ENCODE peak calls at places on chromosomes 3 and 15, in ten cellular contexts. One of them, this sample, is unnamed.

GRCh38 chr3:176183181-176183580 is 1014.1 kb downstream of the TBL1XR1 start:
- DNase-seq in A549: no peak
- DNase-seq in GM13977: no peak
- DNase-seq in left ventricle myocardium superior: no peak
- DNase-seq in stimulated activated naive CD8-positive, alpha-beta T cell treated with anti-CD3 and anti-CD28 coated beads, Interleukin-15, Interleukin-2, amounts not matched to agents 100 U/mL and 50 U/mL, for 24 hours: no peak
- DNase-seq in activated CD8-positive, alpha-beta T cell treated with anti-CD3 and anti-CD28 coated beads, Interleukin-2, amount 10 ng/mL, durations not matched to agents 7 days and 5 days: no peak
- DNase-seq in HCT116: no peak
- DNase-seq in left cardiac atrium: no peak
- DNase-seq in HEK293T: no peak
- DNase-seq in lower lobe of right lung: no peak
- DNase-seq in this sample: no peak

GRCh38 chr3:148943531-148944200 is 47.7 kb upstream of the GYG1 start:
- DNase-seq in GM13977: peak; percentile 79
- DNase-seq in stimulated activated naive CD8-positive, alpha-beta T cell treated with anti-CD3 and anti-CD28 coated beads, Interleukin-15, Interleukin-2, amounts not matched to agents 100 U/mL and 50 U/mL, for 24 hours: no peak
- DNase-seq in left cardiac atrium: no peak
- DNase-seq in lower lobe of right lung: no peak
- DNase-seq in HCT116: peak; percentile 66
- DNase-seq in left ventricle myocardium superior: no peak
- DNase-seq in activated CD8-positive, alpha-beta T cell treated with anti-CD3 and anti-CD28 coated beads, Interleukin-2, amount 10 ng/mL, durations not matched to agents 7 days and 5 days: peak; percentile 33
- DNase-seq in HEK293T: peak; percentile 63
- DNase-seq in A549: peak; percentile 88
- DNase-seq in this sample: peak; percentile 95

GRCh38 chr3:50269977-50270413 is 1.0 kb downstream of the SEMA3B start:
- DNase-seq in lower lobe of right lung: no peak
- DNase-seq in A549: peak; percentile 50
- DNase-seq in activated CD8-positive, alpha-beta T cell treated with anti-CD3 and anti-CD28 coated beads, Interleukin-2, amount 10 ng/mL, durations not matched to agents 7 days and 5 days: no peak
- DNase-seq in GM13977: no peak
- DNase-seq in HEK293T: no peak
- DNase-seq in left cardiac atrium: no peak
- DNase-seq in HCT116: no peak
- DNase-seq in stimulated activated naive CD8-positive, alpha-beta T cell treated with anti-CD3 and anti-CD28 coated beads, Interleukin-15, Interleukin-2, amounts not matched to agents 100 U/mL and 50 U/mL, for 24 hours: no peak
- DNase-seq in left ventricle myocardium superior: no peak
- DNase-seq in this sample: peak; percentile 78

GRCh38 chr3:178295257-178295912 is 240.9 kb upstream of the KCNMB2 start:
- DNase-seq in left cardiac atrium: no peak
- DNase-seq in stimulated activated naive CD8-positive, alpha-beta T cell treated with anti-CD3 and anti-CD28 coated beads, Interleukin-15, Interleukin-2, amounts not matched to agents 100 U/mL and 50 U/mL, for 24 hours: no peak
- DNase-seq in left ventricle myocardium superior: no peak
- DNase-seq in HCT116: no peak
- DNase-seq in HEK293T: no peak
- DNase-seq in activated CD8-positive, alpha-beta T cell treated with anti-CD3 and anti-CD28 coated beads, Interleukin-2, amount 10 ng/mL, durations not matched to agents 7 days and 5 days: no peak
- DNase-seq in lower lobe of right lung: no peak
- DNase-seq in A549: no peak
- DNase-seq in GM13977: no peak
- DNase-seq in this sample: peak; percentile 54

GRCh38 chr15:73239564-73240208 is 129.1 kb downstream of the HCN4 start:
- DNase-seq in activated CD8-positive, alpha-beta T cell treated with anti-CD3 and anti-CD28 coated beads, Interleukin-2, amount 10 ng/mL, durations not matched to agents 7 days and 5 days: no peak
- DNase-seq in left cardiac atrium: no peak
- DNase-seq in HCT116: no peak
- DNase-seq in stimulated activated naive CD8-positive, alpha-beta T cell treated with anti-CD3 and anti-CD28 coated beads, Interleukin-15, Interleukin-2, amounts not matched to agents 100 U/mL and 50 U/mL, for 24 hours: no peak
- DNase-seq in left ventricle myocardium superior: no peak
- DNase-seq in HEK293T: no peak
- DNase-seq in A549: no peak
- DNase-seq in lower lobe of right lung: no peak
- DNase-seq in GM13977: no peak
- DNase-seq in this sample: no peak

GRCh38 chr15:88104357-88104756 is 152.2 kb downstream of the NTRK3 start:
- DNase-seq in lower lobe of right lung: no peak
- DNase-seq in left ventricle myocardium superior: no peak
- DNase-seq in A549: no peak
- DNase-seq in HEK293T: no peak
- DNase-seq in activated CD8-positive, alpha-beta T cell treated with anti-CD3 and anti-CD28 coated beads, Interleukin-2, amount 10 ng/mL, durations not matched to agents 7 days and 5 days: no peak
- DNase-seq in HCT116: no peak
- DNase-seq in stimulated activated naive CD8-positive, alpha-beta T cell treated with anti-CD3 and anti-CD28 coated beads, Interleukin-15, Interleukin-2, amounts not matched to agents 100 U/mL and 50 U/mL, for 24 hours: no peak
- DNase-seq in left cardiac atrium: no peak
- DNase-seq in GM13977: no peak
- DNase-seq in this sample: no peak

GRCh38 chr15:39191871-39192281 is 389.0 kb upstream of the THBS1 start:
- DNase-seq in GM13977: no peak
- DNase-seq in HCT116: no peak
- DNase-seq in stimulated activated naive CD8-positive, alpha-beta T cell treated with anti-CD3 and anti-CD28 coated beads, Interleukin-15, Interleukin-2, amounts not matched to agents 100 U/mL and 50 U/mL, for 24 hours: no peak
- DNase-seq in HEK293T: no peak
- DNase-seq in left cardiac atrium: no peak
- DNase-seq in A549: no peak
- DNase-seq in left ventricle myocardium superior: no peak
- DNase-seq in activated CD8-positive, alpha-beta T cell treated with anti-CD3 and anti-CD28 coated beads, Interleukin-2, amount 10 ng/mL, durations not matched to agents 7 days and 5 days: no peak
- DNase-seq in lower lobe of right lung: no peak
- DNase-seq in this sample: peak; percentile 76

GRCh38 chr3:135513106-135514063 is 452.1 kb upstream of the PPP2R3A start:
- DNase-seq in lower lobe of right lung: no peak
- DNase-seq in A549: no peak
- DNase-seq in left cardiac atrium: peak; percentile 17
- DNase-seq in GM13977: no peak
- DNase-seq in HCT116: peak; percentile 60
- DNase-seq in activated CD8-positive, alpha-beta T cell treated with anti-CD3 and anti-CD28 coated beads, Interleukin-2, amount 10 ng/mL, durations not matched to agents 7 days and 5 days: no peak
- DNase-seq in stimulated activated naive CD8-positive, alpha-beta T cell treated with anti-CD3 and anti-CD28 coated beads, Interleukin-15, Interleukin-2, amounts not matched to agents 100 U/mL and 50 U/mL, for 24 hours: no peak
- DNase-seq in left ventricle myocardium superior: no peak
- DNase-seq in HEK293T: no peak
- DNase-seq in this sample: peak; percentile 73

GRCh38 chr15:67812232-67812631 is 13.1 kb upstream of the SKOR1 start:
- DNase-seq in lower lobe of right lung: peak; percentile 27
- DNase-seq in HEK293T: no peak
- DNase-seq in left cardiac atrium: no peak
- DNase-seq in activated CD8-positive, alpha-beta T cell treated with anti-CD3 and anti-CD28 coated beads, Interleukin-2, amount 10 ng/mL, durations not matched to agents 7 days and 5 days: no peak
- DNase-seq in HCT116: no peak
- DNase-seq in GM13977: no peak
- DNase-seq in left ventricle myocardium superior: no peak
- DNase-seq in stimulated activated naive CD8-positive, alpha-beta T cell treated with anti-CD3 and anti-CD28 coated beads, Interleukin-15, Interleukin-2, amounts not matched to agents 100 U/mL and 50 U/mL, for 24 hours: no peak
- DNase-seq in A549: no peak
- DNase-seq in this sample: no peak

GRCh38 chr3:175413926-175414325 is 554.8 kb downstream of the NAALADL2 start:
- DNase-seq in HEK293T: no peak
- DNase-seq in HCT116: no peak
- DNase-seq in left ventricle myocardium superior: no peak
- DNase-seq in stimulated activated naive CD8-positive, alpha-beta T cell treated with anti-CD3 and anti-CD28 coated beads, Interleukin-15, Interleukin-2, amounts not matched to agents 100 U/mL and 50 U/mL, for 24 hours: no peak
- DNase-seq in A549: no peak
- DNase-seq in left cardiac atrium: no peak
- DNase-seq in lower lobe of right lung: no peak
- DNase-seq in GM13977: no peak
- DNase-seq in activated CD8-positive, alpha-beta T cell treated with anti-CD3 and anti-CD28 coated beads, Interleukin-2, amount 10 ng/mL, durations not matched to agents 7 days and 5 days: no peak
- DNase-seq in this sample: no peak

GRCh38 chr3:114143817-114144216 is 35.0 kb downstream of the DRD3 start:
- DNase-seq in HEK293T: no peak
- DNase-seq in A549: no peak
- DNase-seq in left ventricle myocardium superior: no peak
- DNase-seq in lower lobe of right lung: no peak
- DNase-seq in left cardiac atrium: peak; percentile 23
- DNase-seq in stimulated activated naive CD8-positive, alpha-beta T cell treated with anti-CD3 and anti-CD28 coated beads, Interleukin-15, Interleukin-2, amounts not matched to agents 100 U/mL and 50 U/mL, for 24 hours: no peak
- DNase-seq in GM13977: no peak
- DNase-seq in HCT116: no peak
- DNase-seq in activated CD8-positive, alpha-beta T cell treated with anti-CD3 and anti-CD28 coated beads, Interleukin-2, amount 10 ng/mL, durations not matched to agents 7 days and 5 days: no peak
- DNase-seq in this sample: no peak

GRCh38 chr15:94791008-94791407 is 559.6 kb downstream of the MCTP2 start:
- DNase-seq in left ventricle myocardium superior: no peak
- DNase-seq in stimulated activated naive CD8-positive, alpha-beta T cell treated with anti-CD3 and anti-CD28 coated beads, Interleukin-15, Interleukin-2, amounts not matched to agents 100 U/mL and 50 U/mL, for 24 hours: no peak
- DNase-seq in HCT116: no peak
- DNase-seq in activated CD8-positive, alpha-beta T cell treated with anti-CD3 and anti-CD28 coated beads, Interleukin-2, amount 10 ng/mL, durations not matched to agents 7 days and 5 days: no peak
- DNase-seq in left cardiac atrium: no peak
- DNase-seq in HEK293T: no peak
- DNase-seq in GM13977: no peak
- DNase-seq in A549: no peak
- DNase-seq in lower lobe of right lung: no peak
- DNase-seq in this sample: no peak

GRCh38 chr3:49133226-49133951 is 539 bp upstream of the LAMB2 start:
- DNase-seq in left ventricle myocardium superior: peak; percentile 92
- DNase-seq in A549: peak; percentile 91
- DNase-seq in left cardiac atrium: peak; percentile 89
- DNase-seq in GM13977: no peak
- DNase-seq in HCT116: peak; percentile 74
- DNase-seq in lower lobe of right lung: peak; percentile 88
- DNase-seq in stimulated activated naive CD8-positive, alpha-beta T cell treated with anti-CD3 and anti-CD28 coated beads, Interleukin-15, Interleukin-2, amounts not matched to agents 100 U/mL and 50 U/mL, for 24 hours: no peak
- DNase-seq in HEK293T: peak; percentile 86
- DNase-seq in activated CD8-positive, alpha-beta T cell treated with anti-CD3 and anti-CD28 coated beads, Interleukin-2, amount 10 ng/mL, durations not matched to agents 7 days and 5 days: no peak
- DNase-seq in this sample: peak; percentile 91

GRCh38 chr3:185152433-185153169 is at the start of gene C3orf70:
- DNase-seq in left ventricle myocardium superior: peak; percentile 85
- DNase-seq in stimulated activated naive CD8-positive, alpha-beta T cell treated with anti-CD3 and anti-CD28 coated beads, Interleukin-15, Interleukin-2, amounts not matched to agents 100 U/mL and 50 U/mL, for 24 hours: peak; percentile 31
- DNase-seq in left cardiac atrium: peak; percentile 68
- DNase-seq in A549: peak; percentile 13
- DNase-seq in HCT116: no peak
- DNase-seq in GM13977: peak; percentile 66
- DNase-seq in lower lobe of right lung: peak; percentile 61
- DNase-seq in HEK293T: peak; percentile 60
- DNase-seq in activated CD8-positive, alpha-beta T cell treated with anti-CD3 and anti-CD28 coated beads, Interleukin-2, amount 10 ng/mL, durations not matched to agents 7 days and 5 days: peak; percentile 40
- DNase-seq in this sample: peak; percentile 57

GRCh38 chr15:29887719-29888118 is 65.5 kb upstream of the TJP1 start:
- DNase-seq in HCT116: no peak
- DNase-seq in GM13977: no peak
- DNase-seq in A549: no peak
- DNase-seq in lower lobe of right lung: no peak
- DNase-seq in HEK293T: no peak
- DNase-seq in activated CD8-positive, alpha-beta T cell treated with anti-CD3 and anti-CD28 coated beads, Interleukin-2, amount 10 ng/mL, durations not matched to agents 7 days and 5 days: no peak
- DNase-seq in left ventricle myocardium superior: no peak
- DNase-seq in left cardiac atrium: no peak
- DNase-seq in stimulated activated naive CD8-positive, alpha-beta T cell treated with anti-CD3 and anti-CD28 coated beads, Interleukin-15, Interleukin-2, amounts not matched to agents 100 U/mL and 50 U/mL, for 24 hours: no peak
- DNase-seq in this sample: no peak

GRCh38 chr15:58551084-58551763 is 119.4 kb downstream of the LIPC start:
- DNase-seq in HEK293T: no peak
- DNase-seq in A549: no peak
- DNase-seq in HCT116: no peak
- DNase-seq in left ventricle myocardium superior: no peak
- DNase-seq in lower lobe of right lung: no peak
- DNase-seq in left cardiac atrium: no peak
- DNase-seq in stimulated activated naive CD8-positive, alpha-beta T cell treated with anti-CD3 and anti-CD28 coated beads, Interleukin-15, Interleukin-2, amounts not matched to agents 100 U/mL and 50 U/mL, for 24 hours: peak; percentile 45
- DNase-seq in GM13977: no peak
- DNase-seq in activated CD8-positive, alpha-beta T cell treated with anti-CD3 and anti-CD28 coated beads, Interleukin-2, amount 10 ng/mL, durations not matched to agents 7 days and 5 days: peak; percentile 33
- DNase-seq in this sample: no peak

GRCh38 chr3:130748520-130748919 is 1.9 kb upstream of the PIK3R4 start:
- DNase-seq in lower lobe of right lung: no peak
- DNase-seq in stimulated activated naive CD8-positive, alpha-beta T cell treated with anti-CD3 and anti-CD28 coated beads, Interleukin-15, Interleukin-2, amounts not matched to agents 100 U/mL and 50 U/mL, for 24 hours: no peak
- DNase-seq in HCT116: no peak
- DNase-seq in left cardiac atrium: no peak
- DNase-seq in activated CD8-positive, alpha-beta T cell treated with anti-CD3 and anti-CD28 coated beads, Interleukin-2, amount 10 ng/mL, durations not matched to agents 7 days and 5 days: no peak
- DNase-seq in A549: no peak
- DNase-seq in GM13977: no peak
- DNase-seq in left ventricle myocardium superior: no peak
- DNase-seq in HEK293T: no peak
- DNase-seq in this sample: no peak

GRCh38 chr3:8886556-8886955 is 76.7 kb downstream of the RAD18 start:
- DNase-seq in HEK293T: no peak
- DNase-seq in A549: no peak
- DNase-seq in left ventricle myocardium superior: no peak
- DNase-seq in left cardiac atrium: no peak
- DNase-seq in lower lobe of right lung: no peak
- DNase-seq in GM13977: no peak
- DNase-seq in stimulated activated naive CD8-positive, alpha-beta T cell treated with anti-CD3 and anti-CD28 coated beads, Interleukin-15, Interleukin-2, amounts not matched to agents 100 U/mL and 50 U/mL, for 24 hours: no peak
- DNase-seq in HCT116: no peak
- DNase-seq in activated CD8-positive, alpha-beta T cell treated with anti-CD3 and anti-CD28 coated beads, Interleukin-2, amount 10 ng/mL, durations not matched to agents 7 days and 5 days: no peak
- DNase-seq in this sample: peak; percentile 92

GRCh38 chr3:8769088-8769822 is at the start of gene OXTR:
- DNase-seq in lower lobe of right lung: peak; percentile 67
- DNase-seq in HEK293T: peak; percentile 79
- DNase-seq in A549: peak; percentile 78
- DNase-seq in GM13977: peak; percentile 92
- DNase-seq in stimulated activated naive CD8-positive, alpha-beta T cell treated with anti-CD3 and anti-CD28 coated beads, Interleukin-15, Interleukin-2, amounts not matched to agents 100 U/mL and 50 U/mL, for 24 hours: peak; percentile 76
- DNase-seq in left ventricle myocardium superior: peak; percentile 80
- DNase-seq in HCT116: no peak
- DNase-seq in left cardiac atrium: peak; percentile 59
- DNase-seq in activated CD8-positive, alpha-beta T cell treated with anti-CD3 and anti-CD28 coated beads, Interleukin-2, amount 10 ng/mL, durations not matched to agents 7 days and 5 days: peak; percentile 65
- DNase-seq in this sample: peak; percentile 92

GRCh38 chr3:32819581-32820348 is 2.0 kb downstream of the TRIM71 start:
- DNase-seq in GM13977: no peak
- DNase-seq in left ventricle myocardium superior: no peak
- DNase-seq in activated CD8-positive, alpha-beta T cell treated with anti-CD3 and anti-CD28 coated beads, Interleukin-2, amount 10 ng/mL, durations not matched to agents 7 days and 5 days: no peak
- DNase-seq in stimulated activated naive CD8-positive, alpha-beta T cell treated with anti-CD3 and anti-CD28 coated beads, Interleukin-15, Interleukin-2, amounts not matched to agents 100 U/mL and 50 U/mL, for 24 hours: no peak
- DNase-seq in HCT116: no peak
- DNase-seq in HEK293T: no peak
- DNase-seq in left cardiac atrium: no peak
- DNase-seq in A549: no peak
- DNase-seq in lower lobe of right lung: peak; percentile 71
- DNase-seq in this sample: no peak

GRCh38 chr3:71587958-71588357 is 4.4 kb upstream of the FOXP1 start:
- DNase-seq in activated CD8-positive, alpha-beta T cell treated with anti-CD3 and anti-CD28 coated beads, Interleukin-2, amount 10 ng/mL, durations not matched to agents 7 days and 5 days: no peak
- DNase-seq in stimulated activated naive CD8-positive, alpha-beta T cell treated with anti-CD3 and anti-CD28 coated beads, Interleukin-15, Interleukin-2, amounts not matched to agents 100 U/mL and 50 U/mL, for 24 hours: no peak
- DNase-seq in lower lobe of right lung: no peak
- DNase-seq in HEK293T: no peak
- DNase-seq in left cardiac atrium: no peak
- DNase-seq in left ventricle myocardium superior: no peak
- DNase-seq in A549: no peak
- DNase-seq in HCT116: no peak
- DNase-seq in GM13977: no peak
- DNase-seq in this sample: no peak

GRCh38 chr3:145767909-145768308 is 393.1 kb downstream of the PLOD2 start:
- DNase-seq in A549: no peak
- DNase-seq in left cardiac atrium: no peak
- DNase-seq in stimulated activated naive CD8-positive, alpha-beta T cell treated with anti-CD3 and anti-CD28 coated beads, Interleukin-15, Interleukin-2, amounts not matched to agents 100 U/mL and 50 U/mL, for 24 hours: no peak
- DNase-seq in GM13977: no peak
- DNase-seq in lower lobe of right lung: no peak
- DNase-seq in HCT116: no peak
- DNase-seq in activated CD8-positive, alpha-beta T cell treated with anti-CD3 and anti-CD28 coated beads, Interleukin-2, amount 10 ng/mL, durations not matched to agents 7 days and 5 days: no peak
- DNase-seq in HEK293T: no peak
- DNase-seq in left ventricle myocardium superior: no peak
- DNase-seq in this sample: no peak

GRCh38 chr15:34338347-34338746 is 766 bp upstream of the SLC12A6 start:
- DNase-seq in left cardiac atrium: no peak
- DNase-seq in activated CD8-positive, alpha-beta T cell treated with anti-CD3 and anti-CD28 coated beads, Interleukin-2, amount 10 ng/mL, durations not matched to agents 7 days and 5 days: no peak
- DNase-seq in A549: no peak
- DNase-seq in HEK293T: no peak
- DNase-seq in HCT116: no peak
- DNase-seq in left ventricle myocardium superior: no peak
- DNase-seq in GM13977: no peak
- DNase-seq in lower lobe of right lung: no peak
- DNase-seq in stimulated activated naive CD8-positive, alpha-beta T cell treated with anti-CD3 and anti-CD28 coated beads, Interleukin-15, Interleukin-2, amounts not matched to agents 100 U/mL and 50 U/mL, for 24 hours: no peak
- DNase-seq in this sample: no peak

GRCh38 chr3:79887203-79887602 is 119.4 kb upstream of the ROBO1 start:
- DNase-seq in left ventricle myocardium superior: no peak
- DNase-seq in left cardiac atrium: no peak
- DNase-seq in A549: no peak
- DNase-seq in stimulated activated naive CD8-positive, alpha-beta T cell treated with anti-CD3 and anti-CD28 coated beads, Interleukin-15, Interleukin-2, amounts not matched to agents 100 U/mL and 50 U/mL, for 24 hours: no peak
- DNase-seq in activated CD8-positive, alpha-beta T cell treated with anti-CD3 and anti-CD28 coated beads, Interleukin-2, amount 10 ng/mL, durations not matched to agents 7 days and 5 days: no peak
- DNase-seq in HEK293T: no peak
- DNase-seq in GM13977: no peak
- DNase-seq in HCT116: no peak
- DNase-seq in lower lobe of right lung: no peak
- DNase-seq in this sample: no peak

GRCh38 chr3:37174532-37175126 is at the start of gene LRRFIP2:
- DNase-seq in GM13977: peak; percentile 64
- DNase-seq in left cardiac atrium: no peak
- DNase-seq in activated CD8-positive, alpha-beta T cell treated with anti-CD3 and anti-CD28 coated beads, Interleukin-2, amount 10 ng/mL, durations not matched to agents 7 days and 5 days: no peak
- DNase-seq in lower lobe of right lung: no peak
- DNase-seq in HCT116: no peak
- DNase-seq in HEK293T: no peak
- DNase-seq in stimulated activated naive CD8-positive, alpha-beta T cell treated with anti-CD3 and anti-CD28 coated beads, Interleukin-15, Interleukin-2, amounts not matched to agents 100 U/mL and 50 U/mL, for 24 hours: no peak
- DNase-seq in left ventricle myocardium superior: no peak
- DNase-seq in A549: no peak
- DNase-seq in this sample: peak; percentile 85

GRCh38 chr3:183698318-183698731 is 728 bp downstream of the YEATS2 start:
- DNase-seq in left cardiac atrium: peak; percentile 40
- DNase-seq in activated CD8-positive, alpha-beta T cell treated with anti-CD3 and anti-CD28 coated beads, Interleukin-2, amount 10 ng/mL, durations not matched to agents 7 days and 5 days: peak; percentile 34
- DNase-seq in stimulated activated naive CD8-positive, alpha-beta T cell treated with anti-CD3 and anti-CD28 coated beads, Interleukin-15, Interleukin-2, amounts not matched to agents 100 U/mL and 50 U/mL, for 24 hours: peak; percentile 43
- DNase-seq in A549: peak; percentile 33
- DNase-seq in left ventricle myocardium superior: peak; percentile 39
- DNase-seq in HCT116: no peak
- DNase-seq in lower lobe of right lung: no peak
- DNase-seq in GM13977: peak; percentile 65
- DNase-seq in HEK293T: peak; percentile 17
- DNase-seq in this sample: peak; percentile 40

GRCh38 chr3:45599984-45600650 is 5.6 kb downstream of the LIMD1 start:
- DNase-seq in left ventricle myocardium superior: no peak
- DNase-seq in GM13977: no peak
- DNase-seq in HEK293T: no peak
- DNase-seq in activated CD8-positive, alpha-beta T cell treated with anti-CD3 and anti-CD28 coated beads, Interleukin-2, amount 10 ng/mL, durations not matched to agents 7 days and 5 days: no peak
- DNase-seq in A549: no peak
- DNase-seq in lower lobe of right lung: peak; percentile 45
- DNase-seq in stimulated activated naive CD8-positive, alpha-beta T cell treated with anti-CD3 and anti-CD28 coated beads, Interleukin-15, Interleukin-2, amounts not matched to agents 100 U/mL and 50 U/mL, for 24 hours: no peak
- DNase-seq in left cardiac atrium: no peak
- DNase-seq in HCT116: no peak
- DNase-seq in this sample: no peak

This sample was measured in EL.